ENCODE peak calls at places on chromosomes 1 and 21, in four cellular contexts. W, D, T and F are unnamed samples.
A peak's percentile ranks its signal among the peaks of the same experiment; 100 is the strongest.

GRCh38 chr1:147769107-147769506 is 8.7 kb upstream of the GJA5 start:
- DNase-seq in W (no peak), D (peak; percentile 17), T (no peak), F (no peak)

GRCh38 chr1:12542138-12542465 is 75.9 kb downstream of the DHRS3 start:
- DNase-seq in W (no peak), D (no peak), T (no peak), F (no peak)

GRCh38 chr1:17957588-17958267 is 149.9 kb upstream of the IGSF21 start:
- DNase-seq in W (no peak), D (peak; percentile 27), T (peak; percentile 27), F (no peak)

GRCh38 chr1:50995651-50996050 is 25.6 kb downstream of the CDKN2C start:
- DNase-seq in W (no peak), D (no peak), T (no peak), F (no peak)

GRCh38 chr1:236541710-236542109 is 17.9 kb downstream of the LGALS8 start:
- DNase-seq in W (no peak), D (no peak), T (no peak), F (no peak)

GRCh38 chr1:90200637-90201235 is 205.8 kb downstream of the ZNF326 start:
- DNase-seq in W (no peak), D (no peak), T (no peak), F (no peak)

GRCh38 chr21:14956826-14957225 is 108.0 kb downstream of the NRIP1 start:
- DNase-seq in W (peak; percentile 87), D (no peak), T (peak; percentile 84), F (no peak)

GRCh38 chr1:19476440-19477190 is 8.7 kb downstream of the CAPZB start:
- DNase-seq in W (no peak), D (no peak), T (no peak), F (peak; percentile 44)

GRCh38 chr1:161139765-161140164 is 7.3 kb upstream of the DEDD start:
- DNase-seq in W (peak; percentile 77), D (peak; percentile 81), T (peak; percentile 70), F (peak; percentile 52)

GRCh38 chr1:47128221-47128620 is 9.0 kb upstream of the CYP4A22 start:
- DNase-seq in W (peak; percentile 53), D (no peak), T (no peak), F (no peak)

GRCh38 chr1:54402896-54403295 is 3.3 kb downstream of the SSBP3 start:
- DNase-seq in W (no peak), D (no peak), T (peak; percentile 24), F (no peak)

GRCh38 chr21:27674037-27674436 is 707.1 kb upstream of the ADAMTS5 start:
- DNase-seq in W (peak; percentile 31), D (no peak), T (peak; percentile 96), F (no peak)

GRCh38 chr1:1230656-1231399 is 973 bp downstream of the SDF4 start:
- DNase-seq in W (peak; percentile 81), D (no peak), T (peak; percentile 90), F (no peak)

GRCh38 chr1:107750364-107750959 is 214.5 kb downstream of the VAV3 start:
- DNase-seq in W (peak; percentile 85), D (peak; percentile 88), T (peak; percentile 89), F (peak; percentile 78)

GRCh38 chr1:223363057-223363855 is 720 bp downstream of the SUSD4 start:
- DNase-seq in W (no peak), D (peak; percentile 78), T (peak; percentile 55), F (no peak)

GRCh38 chr1:2981981-2982614 is 39.2 kb upstream of the ACTRT2 start:
- DNase-seq in W (no peak), D (no peak), T (no peak), F (no peak)

GRCh38 chr1:202599669-202600431 is 110.4 kb downstream of the SYT2 start:
- DNase-seq in W (peak; percentile 63), D (peak; percentile 83), T (peak; percentile 89), F (peak; percentile 67)

GRCh38 chr1:51916587-51917405 is 38.3 kb upstream of the NRDC start:
- DNase-seq in W (peak; percentile 43), D (no peak), T (peak; percentile 71), F (no peak)

GRCh38 chr1:26788836-26789611 is 1.3 kb downstream of the PIGV start:
- DNase-seq in W (peak; percentile 90), D (peak; percentile 93), T (peak; percentile 95), F (peak; percentile 93)

GRCh38 chr1:185373813-185374524 is 56.9 kb upstream of the IVNS1ABP start:
- DNase-seq in W (peak; percentile 69), D (no peak), T (peak; percentile 74), F (no peak)

GRCh38 chr1:180178511-180179161 is 24.0 kb downstream of the QSOX1 start:
- DNase-seq in W (peak; percentile 65), D (peak; percentile 85), T (peak; percentile 62), F (peak; percentile 61)

GRCh38 chr1:77824083-77824482 is 44.6 kb downstream of the MIGA1 start:
- DNase-seq in W (peak; percentile 79), D (peak; percentile 9), T (peak; percentile 68), F (no peak)

GRCh38 chr21:36913247-36914169 is 53.0 kb downstream of the HLCS start:
- DNase-seq in W (peak; percentile 20), D (no peak), T (no peak), F (no peak)

GRCh38 chr1:165376041-165376810 is 19.7 kb upstream of the LMX1A start:
- DNase-seq in W (peak; percentile 94), D (peak; percentile 95), T (peak; percentile 99), F (no peak)

GRCh38 chr1:61640531-61641125 is 84.3 kb downstream of the TM2D1 start:
- DNase-seq in W (no peak), D (no peak), T (no peak), F (no peak)

GRCh38 chr1:6873298-6874015 is 88.2 kb downstream of the CAMTA1 start:
- DNase-seq in W (no peak), D (no peak), T (no peak), F (no peak)

GRCh38 chr1:233679030-233679429 is 65.1 kb downstream of the KCNK1 start:
- DNase-seq in W (peak; percentile 80), D (no peak), T (no peak), F (no peak)

GRCh38 chr21:37430184-37430821 is 63.7 kb downstream of the DYRK1A start:
- DNase-seq in W (peak; percentile 24), D (no peak), T (no peak), F (no peak)

GRCh38 chr1:231494439-231495110 is 33.9 kb upstream of the TSNAX start:
- DNase-seq in W (no peak), D (no peak), T (no peak), F (no peak)

GRCh38 chr21:26806734-26807372 is 38.4 kb downstream of the ADAMTS1 start:
- DNase-seq in W (peak; percentile 82), D (no peak), T (peak; percentile 74), F (no peak)

GRCh38 chr1:209601809-209602657 is 18.5 kb downstream of the CAMK1G start:
- DNase-seq in W (peak; percentile 78), D (peak; percentile 58), T (peak; percentile 69), F (peak; percentile 15)

DNA sequence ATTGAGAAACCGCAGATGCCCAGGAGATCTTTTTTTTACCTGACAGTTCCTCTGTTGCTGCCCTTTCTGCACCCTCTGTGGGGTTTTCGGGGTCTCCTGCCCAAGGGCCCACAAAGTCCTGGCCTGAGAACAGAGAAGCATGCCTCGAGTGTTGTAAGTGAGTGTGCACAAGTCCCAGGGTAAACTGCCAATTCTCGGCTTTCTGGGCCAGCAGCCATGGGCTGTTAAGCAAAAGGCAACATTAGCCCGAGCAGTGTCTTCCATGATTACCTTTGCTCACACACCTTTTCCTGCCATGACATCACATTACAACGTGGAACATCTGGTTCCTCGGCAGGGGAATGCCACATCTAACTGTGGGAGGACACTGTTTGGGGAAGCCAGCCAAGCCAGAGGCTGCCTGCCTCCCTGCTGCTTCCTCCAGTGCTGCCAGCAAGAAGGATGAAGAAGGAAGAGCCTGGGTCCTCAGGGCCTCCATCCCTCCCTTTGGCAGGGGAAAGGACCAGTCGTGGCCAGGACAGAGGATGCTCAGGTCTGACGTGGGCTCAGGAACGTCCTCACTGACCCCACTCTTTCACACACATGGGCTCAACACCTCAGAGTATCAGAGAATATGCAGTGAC is 485.9 kb downstream of the OMA1 start:
- DNase-seq in W (no peak), D (no peak), T (no peak), F (no peak)
- H3K27ac ChIP-seq in W (no peak overlapping the region), D (no peak overlapping the region), T (no peak overlapping the region), F (no peak overlapping the region)

DNA sequence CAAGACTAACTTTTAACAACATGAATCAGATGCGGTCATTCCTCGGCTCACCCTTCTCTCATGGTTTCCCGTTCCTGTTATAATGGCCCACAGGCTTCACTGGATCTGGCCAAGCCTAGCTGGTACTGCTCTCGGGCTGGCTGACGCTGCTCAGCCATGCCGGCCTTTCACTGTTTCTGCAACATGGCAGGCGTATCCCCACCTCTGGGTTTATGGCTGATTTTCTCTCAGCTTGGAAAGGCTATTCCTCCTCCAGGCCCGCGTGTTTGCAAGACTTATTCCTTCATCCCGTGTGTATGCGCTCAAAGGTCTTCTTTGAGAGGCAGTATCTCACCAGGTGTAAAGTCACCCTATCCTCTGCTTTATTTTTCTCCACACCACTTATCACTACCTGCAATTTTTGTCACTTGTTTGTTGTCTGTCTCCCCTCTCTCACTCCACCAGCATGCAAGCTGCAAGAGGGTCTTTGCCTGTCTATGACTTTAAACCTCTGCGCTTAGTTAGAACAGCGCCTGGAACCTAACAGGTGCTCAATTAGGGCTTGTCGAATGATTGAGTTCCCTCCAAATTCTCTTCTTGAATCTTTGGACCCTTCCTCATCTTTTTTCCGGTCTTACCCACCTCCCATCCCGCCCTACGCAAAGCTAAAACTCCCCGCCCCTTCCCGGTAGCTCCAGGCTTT is 495 bp upstream of the RAP1A start:
- DNase-seq in W (no peak), D (peak; percentile 7), T (no peak), F (no peak)
- H3K4me2 ChIP-seq in W (peak overlapping the region; percentile 94), D (peak overlapping the region; percentile 85), T (peak overlapping the region; percentile 86), F (peak overlapping the region; percentile 77)

GRCh38 chr1:46098043-46098712 is 34.3 kb downstream of the PIK3R3 start:
- DNase-seq in W (no peak), D (no peak), T (peak; percentile 4), F (no peak)
- TF ChIP-seq EZH2phosphoT487 in W (no peak), D (no peak), T (no peak), F (no peak)

GRCh38 chr1:8899046-8899445 is 20.6 kb upstream of the ENO1 start:
- DNase-seq in W (no peak), D (no peak), T (no peak), F (no peak)

GRCh38 chr1:8905582-8906191 is 27.2 kb upstream of the ENO1 start:
- DNase-seq in W (peak; percentile 57), D (no peak), T (peak; percentile 86), F (no peak)

GRCh38 chr1:8902765-8903164 is 24.3 kb upstream of the ENO1 start:
- DNase-seq in W (peak; percentile 27), D (no peak), T (peak; percentile 64), F (no peak)

GRCh38 chr1:8903908-8904650 is 25.6 kb upstream of the ENO1 start:
- DNase-seq in W (peak; percentile 98), D (no peak), T (peak; percentile 98), F (no peak)

DNA sequence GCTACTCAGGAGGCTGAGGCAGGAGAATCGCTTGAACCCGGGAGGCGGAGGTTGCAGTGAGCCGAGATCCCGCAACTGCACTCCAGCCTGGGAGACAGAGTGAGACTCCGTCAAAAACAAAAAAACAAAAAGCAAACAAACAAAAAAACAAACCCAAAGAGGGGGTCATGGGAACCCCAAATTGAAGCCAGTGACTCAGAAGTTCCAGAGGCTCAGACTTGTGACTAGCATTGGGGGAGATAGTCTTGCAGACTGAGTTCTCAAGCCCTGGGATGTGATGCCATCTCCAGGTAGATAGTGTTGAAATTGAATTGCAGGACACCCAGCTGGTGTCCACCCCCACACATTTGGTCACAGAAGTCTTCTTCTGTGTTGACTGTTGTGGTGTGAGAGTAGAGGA is 24.9 kb upstream of the ENO1 start:
- DNase-seq in W (peak; percentile 37), D (no peak), T (peak; percentile 73), F (no peak)
- H3K27ac ChIP-seq in W (peak overlapping the region; percentile 49), D (no peak overlapping the region), T (peak overlapping the region; percentile 90), F (no peak overlapping the region)

GRCh38 chr1:31407029-31407626 is 5.9 kb upstream of the SERINC2 start:
- DNase-seq in W (no peak), D (no peak), T (no peak), F (no peak)
- H3K4me2 ChIP-seq in W (no peak overlapping the region), D (no peak overlapping the region), T (no peak overlapping the region), F (no peak overlapping the region)

GRCh38 chr1:41504126-41505035 is 19.9 kb upstream of the EDN2 start:
- DNase-seq in W (peak; percentile 61), D (no peak), T (peak; percentile 57), F (no peak)
- TF ChIP-seq EZH2phosphoT487 in W (no peak), D (no peak), T (no peak), F (no peak)